ENCODE peak calls at places on chromosomes 2 and 18, in five cellular contexts. S, T, O, U and D are unnamed samples.

GRCh38 chr2:133521146-133521745 is 47.0 kb downstream of the NCKAP5 start:
- DNase-seq in S (no peak), T (no peak), O (no peak), U (no peak), D (no peak)

GRCh38 chr2:157918319-157918718 is 42.2 kb upstream of the ACVR1 start:
- DNase-seq in S (no peak), T (no peak), O (no peak), U (no peak), D (no peak)

GRCh38 chr2:12326449-12327190 is 390.1 kb upstream of the TRIB2 start:
- DNase-seq in S (no peak), T (no peak), O (no peak), U (no peak), D (no peak)

GRCh38 chr2:223725494-223725893 is 111.9 kb downstream of the AP1S3 start:
- DNase-seq in S (peak), T (no peak), O (peak), U (peak), D (peak)

GRCh38 chr2:29700560-29700959 is 220.8 kb downstream of the ALK start:
- DNase-seq in S (no peak), T (no peak), O (no peak), U (no peak), D (no peak)

GRCh38 chr2:31255911-31256571 is 22.1 kb downstream of the EHD3 start:
- DNase-seq in S (no peak), T (no peak), O (no peak), U (no peak), D (no peak)

GRCh38 chr2:133146893-133147292 is 421.4 kb downstream of the NCKAP5 start:
- DNase-seq in S (no peak), T (no peak), O (no peak), U (no peak), D (no peak)

GRCh38 chr2:25614711-25615110 is 58.7 kb downstream of the DTNB start:
- DNase-seq in S (no peak), T (no peak), O (no peak), U (no peak), D (no peak)

GRCh38 chr2:28296904-28297303 is 95.8 kb upstream of the FOSL2 start:
- DNase-seq in S (peak), T (no peak), O (no peak), U (no peak), D (no peak)

GRCh38 chr2:102101844-102102635 is 40.5 kb upstream of the IL1R1 start:
- DNase-seq in S (no peak), T (no peak), O (no peak), U (no peak), D (no peak)

GRCh38 chr2:128536925-128537620 is 218.4 kb upstream of the HS6ST1 start:
- DNase-seq in S (peak), T (no peak), O (peak), U (no peak), D (no peak)

GRCh38 chr2:186486651-186487647 is 889 bp downstream of the ZC3H15 start:
- DNase-seq in S (peak), T (no peak), O (no peak), U (no peak), D (peak)

GRCh38 chr18:70044626-70045025 is 97.0 kb upstream of the CD226 start:
- DNase-seq in S (peak), T (no peak), O (no peak), U (peak), D (peak)

GRCh38 chr18:12336887-12337286 is 28.8 kb downstream of the TUBB6 start:
- DNase-seq in S (peak), T (no peak), O (no peak), U (no peak), D (no peak)

GRCh38 chr2:62142054-62142453 is 53.9 kb upstream of the B3GNT2 start:
- DNase-seq in S (no peak), T (no peak), O (no peak), U (no peak), D (no peak)

GRCh38 chr2:196335238-196335637 is 163.9 kb upstream of the STK17B start:
- DNase-seq in S (peak), T (no peak), O (no peak), U (no peak), D (no peak)

GRCh38 chr2:168552450-168552856 is 96.4 kb downstream of the CERS6 start:
- DNase-seq in S (no peak), T (no peak), O (peak), U (no peak), D (no peak)

GRCh38 chr18:22455425-22456150 is 37.9 kb upstream of the CTAGE1 start:
- DNase-seq in S (no peak), T (no peak), O (no peak), U (no peak), D (no peak)

GRCh38 chr2:135162377-135162776 is 110.3 kb downstream of the RAB3GAP1 start:
- DNase-seq in S (no peak), T (no peak), O (no peak), U (no peak), D (no peak)

GRCh38 chr2:128305555-128306080 is 13.1 kb downstream of the HS6ST1 start:
- DNase-seq in S (no peak), T (no peak), O (peak), U (no peak), D (no peak)

GRCh38 chr2:225428360-225428759 is 28.9 kb downstream of the NYAP2 start:
- DNase-seq in S (no peak), T (no peak), O (no peak), U (no peak), D (no peak)

GRCh38 chr2:152499921-152500320 is 164.9 kb downstream of the FMNL2 start:
- DNase-seq in S (no peak), T (no peak), O (no peak), U (no peak), D (no peak)

GRCh38 chr18:6747646-6748045 is 18.1 kb downstream of the ARHGAP28 start:
- DNase-seq in S (no peak), T (no peak), O (no peak), U (peak), D (no peak)

GRCh38 chr2:240556553-240557100 is 1.2 kb downstream of the ANKMY1 start:
- DNase-seq in S (peak), T (peak), O (peak), U (no peak), D (no peak)

GRCh38 chr2:97660775-97661417 is 2.9 kb downstream of the ACTR1B start:
- DNase-seq in S (no peak), T (no peak), O (peak), U (no peak), D (no peak)

GRCh38 chr2:55419236-55419513 is 481 bp downstream of the CCDC88A start:
- DNase-seq in S (no peak), T (no peak), O (peak), U (no peak), D (no peak)

GRCh38 chr2:151770995-151771394 is 36.7 kb upstream of the NEB start:
- DNase-seq in S (no peak), T (no peak), O (no peak), U (no peak), D (no peak)

GRCh38 chr18:45277870-45278269 is 337.4 kb upstream of the SLC14A2 start:
- DNase-seq in S (no peak), T (no peak), O (no peak), U (no peak), D (no peak)

GRCh38 chr2:54411801-54412354 is 44.2 kb upstream of the SPTBN1 start:
- DNase-seq in S (no peak), T (no peak), O (no peak), U (no peak), D (no peak)

GRCh38 chr2:3449106-3449505 is 69.6 kb downstream of the TRAPPC12 start:
- DNase-seq in S (no peak), T (no peak), O (no peak), U (no peak), D (no peak)

GRCh38 chr2:66275984-66276383 is 158.9 kb upstream of the MEIS1 start:
- DNase-seq in S (no peak), T (no peak), O (no peak), U (no peak), D (no peak)

GRCh38 chr2:164903944-164904343 is 51.4 kb downstream of the SLC38A11 start:
- DNase-seq in S (no peak), T (no peak), O (no peak), U (no peak), D (no peak)

GRCh38 chr2:240596491-240596931 is 10.0 kb downstream of the CAPN10 start:
- DNase-seq in S (no peak), T (no peak), O (no peak), U (no peak), D (no peak)

GRCh38 chr2:48144777-48145176 is 238.5 kb upstream of the FBXO11 start:
- DNase-seq in S (no peak), T (no peak), O (no peak), U (peak), D (no peak)